ENCODE peak calls at places on chromosome 1, in ten cellular contexts. V is brain pericyte, C is memory B cell, R is M059J, Q is NCI-H2171, F is brain microvascular endothelial cell, B is OCI-LY7, W is DMS153, H is caudate nucleus, K is T1000. A is an unnamed sample.

GRCh38 chr1:24692351-24692980 is 49.4 kb downstream of the SRRM1 start:
- DNase-seq in V (no peak), C (no peak), R (no peak), Q (no peak), F (no peak), B (no peak), W (no peak), H (no peak), K (no peak), A (no peak)

GRCh38 chr1:21668232-21669032 is 725 bp downstream of the RAP1GAP start:
- DNase-seq in V (no peak), C (no peak), R (no peak), Q (no peak), F (no peak), B (no peak), W (no peak), H (no peak), K (no peak), A (no peak)

GRCh38 chr1:3659093-3659492 is 6.8 kb downstream of the TP73 start:
- DNase-seq in V (no peak), C (no peak), R (no peak), Q (no peak), F (no peak), B (no peak), W (no peak), H (no peak), K (no peak), A (no peak)

GRCh38 chr1:31148409-31148808 is 82.9 kb upstream of the PUM1 start:
- DNase-seq in V (no peak), C (no peak), R (no peak), Q (no peak), F (no peak), B (no peak), W (no peak), H (no peak), K (no peak), A (no peak)

GRCh38 chr1:95021794-95022193 is 51.0 kb downstream of the ALG14 start:
- DNase-seq in V (no peak), C (no peak), R (peak), Q (no peak), F (no peak), B (no peak), W (no peak), H (no peak), K (no peak), A (no peak)

GRCh38 chr1:1985375-1986050 is 18.1 kb downstream of the CFAP74 start:
- DNase-seq in V (no peak), C (no peak), R (no peak), Q (no peak), F (no peak), B (no peak), W (no peak), H (no peak), K (no peak), A (no peak)

GRCh38 chr1:163361123-163361934 is 39.6 kb downstream of the NUF2 start:
- DNase-seq in V (no peak), C (no peak), R (peak), Q (no peak), F (no peak), B (peak), W (peak), H (no peak), K (no peak), A (peak)

GRCh38 chr1:2587071-2587859 is 688 bp downstream of the PRXL2B start:
- DNase-seq in V (no peak), C (no peak), R (peak), Q (no peak), F (no peak), B (no peak), W (no peak), H (no peak), K (no peak), A (no peak)

GRCh38 chr1:91501527-91501859 is 842 bp downstream of the CDC7 start:
- DNase-seq in V (no peak), C (no peak), R (no peak), Q (peak), F (peak), B (peak), W (peak), H (no peak), K (no peak), A (peak)

GRCh38 chr1:53804791-53805505 is 33.1 kb downstream of the NDC1 start:
- DNase-seq in V (no peak), C (no peak), R (peak), Q (no peak), F (no peak), B (no peak), W (no peak), H (no peak), K (no peak), A (no peak)

GRCh38 chr1:235866207-235866912 is at the start of gene LYST:
- DNase-seq in V (no peak), C (peak), R (peak), Q (peak), F (peak), B (peak), W (peak), H (peak), K (no peak), A (peak)

GRCh38 chr1:51998701-51999100 is 8.2 kb upstream of the RAB3B start:
- DNase-seq in V (no peak), C (no peak), R (no peak), Q (no peak), F (no peak), B (no peak), W (no peak), H (no peak), K (no peak), A (no peak)

GRCh38 chr1:12615916-12616708 is 1.9 kb downstream of the DHRS3 start:
- DNase-seq in V (no peak), C (no peak), R (peak), Q (no peak), F (no peak), B (no peak), W (no peak), H (no peak), K (peak), A (peak)

GRCh38 chr1:81174052-81174451 is 626.7 kb upstream of the ADGRL2 start:
- DNase-seq in V (no peak), C (no peak), R (peak), Q (no peak), F (no peak), B (no peak), W (no peak), H (no peak), K (peak), A (no peak)

GRCh38 chr1:80509965-80510522 is 1290.7 kb upstream of the ADGRL2 start:
- DNase-seq in V (no peak), C (no peak), R (no peak), Q (no peak), F (no peak), B (no peak), W (no peak), H (no peak), K (no peak), A (no peak)

GRCh38 chr1:171742577-171742922 is 685 bp upstream of the VAMP4 start:
- DNase-seq in V (no peak), C (no peak), R (peak), Q (no peak), F (peak), B (no peak), W (peak), H (peak), K (no peak), A (peak)

GRCh38 chr1:107820797-107821196 is 144.2 kb downstream of the VAV3 start:
- DNase-seq in V (no peak), C (no peak), R (peak), Q (no peak), F (peak), B (no peak), W (no peak), H (no peak), K (no peak), A (no peak)

GRCh38 chr1:235671992-235672391 is 22.4 kb upstream of the GNG4 start:
- DNase-seq in V (no peak), C (no peak), R (no peak), Q (no peak), F (no peak), B (no peak), W (no peak), H (no peak), K (no peak), A (no peak)

GRCh38 chr1:116373451-116374339 is 651 bp downstream of the ATP1A1 start:
- DNase-seq in V (no peak), C (peak), R (peak), Q (peak), F (no peak), B (peak), W (no peak), H (peak), K (peak), A (peak)

GRCh38 chr1:196372896-196373536 is 235.2 kb downstream of the KCNT2 start:
- DNase-seq in V (no peak), C (no peak), R (peak), Q (no peak), F (no peak), B (peak), W (no peak), H (no peak), K (no peak), A (peak)

GRCh38 chr1:77120950-77121349 is 98.3 kb downstream of the PIGK start:
- DNase-seq in V (no peak), C (no peak), R (peak), Q (no peak), F (no peak), B (no peak), W (no peak), H (no peak), K (no peak), A (no peak)

GRCh38 chr1:110829955-110830553 is 42.9 kb upstream of the CD53 start:
- DNase-seq in V (no peak), C (peak), R (peak), Q (peak), F (no peak), B (peak), W (peak), H (no peak), K (no peak), A (peak)

GRCh38 chr1:87472716-87473115 is 144.0 kb downstream of the LMO4 start:
- DNase-seq in V (no peak), C (no peak), R (no peak), Q (no peak), F (no peak), B (no peak), W (no peak), H (no peak), K (no peak), A (no peak)